ENCODE peak calls at places on chromosome 16, in seven cellular contexts. L, P, T, C, B, O and F are unnamed samples.

GRCh38 chr16:74841469-74841868 is 66.8 kb upstream of the FA2H start:
- DNase-seq in C (no peak), P (no peak), L (no peak), B (no peak), O (no peak), T (no peak), F (peak)

GRCh38 chr16:65936096-65936495 is 430.4 kb upstream of the CDH5 start:
- DNase-seq in T (no peak), C (no peak), P (no peak), B (no peak), L (no peak), O (no peak), F (no peak)

GRCh38 chr16:66605177-66605999 is 884 bp downstream of the CMTM3 start:
- DNase-seq in L (peak), P (peak), T (no peak), B (peak), C (peak), O (no peak), F (peak)

GRCh38 chr16:51261919-51262318 is 110.8 kb upstream of the SALL1 start:
- DNase-seq in L (no peak), C (no peak), O (no peak), T (no peak), P (no peak), B (no peak), F (no peak)

GRCh38 chr16:83933885-83934683 is 19.0 kb upstream of the OSGIN1 start:
- DNase-seq in P (no peak), L (no peak), C (no peak), T (no peak), O (no peak), B (no peak), F (no peak)

GRCh38 chr16:50708373-50709060 is 15.1 kb downstream of the NOD2 start:
- DNase-seq in L (no peak), P (no peak), C (no peak), B (no peak), T (no peak), O (no peak), F (no peak)

GRCh38 chr16:2982402-2982801 is 2.2 kb upstream of the PKMYT1 start:
- DNase-seq in T (no peak), B (no peak), P (no peak), O (no peak), C (no peak), L (no peak), F (no peak)

GRCh38 chr16:65120811-65121721 is 797 bp downstream of the CDH11 start:
- DNase-seq in C (no peak), T (no peak), B (peak), L (no peak), O (no peak), P (peak), F (no peak)

GRCh38 chr16:11833951-11834695 is 17.2 kb downstream of the RSL1D1 start:
- DNase-seq in B (no peak), T (no peak), O (no peak), C (no peak), L (no peak), P (no peak), F (no peak)

GRCh38 chr16:68436581-68436980 is 11.7 kb downstream of the SMPD3 start:
- DNase-seq in L (no peak), O (no peak), T (no peak), C (no peak), P (no peak), B (no peak), F (no peak)

GRCh38 chr16:72371307-72372081 is 199.5 kb upstream of the PMFBP1 start:
- DNase-seq in T (no peak), O (no peak), P (no peak), B (no peak), C (no peak), L (no peak), F (no peak)

GRCh38 chr16:67265834-67266233 is 13.5 kb upstream of the PLEKHG4 start:
- DNase-seq in B (no peak), T (no peak), C (no peak), O (no peak), P (peak), L (no peak), F (no peak)

GRCh38 chr16:67562918-67563707 is 787 bp downstream of the CTCF start:
- DNase-seq in C (peak), L (no peak), O (no peak), T (no peak), B (peak), P (peak), F (peak)

GRCh38 chr16:15973460-15973859 is 24.0 kb downstream of the ABCC1 start:
- DNase-seq in L (no peak), B (no peak), P (no peak), C (no peak), T (no peak), O (no peak), F (no peak)

GRCh38 chr16:49855822-49856740 is at the start of gene ZNF423:
- DNase-seq in C (peak), O (no peak), L (no peak), B (peak), P (no peak), T (no peak), F (no peak)

GRCh38 chr16:30185141-30185682 is 1.8 kb downstream of the CORO1A start:
- DNase-seq in T (no peak), B (peak), L (no peak), P (peak), C (peak), O (no peak), F (no peak)

GRCh38 chr16:31354394-31355291 is at the start of gene ITGAX:
- DNase-seq in O (peak), L (peak), B (no peak), P (no peak), T (no peak), C (peak), F (no peak)

GRCh38 chr16:19907161-19907992 is 22.7 kb upstream of the GPRC5B start:
- DNase-seq in O (peak), C (peak), P (peak), B (peak), L (peak), T (peak), F (no peak)

GRCh38 chr16:11100239-11100750 is 155.7 kb downstream of the SOCS1 start:
- DNase-seq in T (peak), C (peak), P (peak), O (peak), L (no peak), B (peak), F (no peak)

GRCh38 chr16:80167657-80168056 is 373.1 kb upstream of the DYNLRB2 start:
- DNase-seq in C (no peak), O (no peak), P (no peak), T (no peak), L (no peak), B (no peak), F (no peak)

GRCh38 chr16:47037396-47037745 is 63.9 kb upstream of the DNAJA2 start:
- DNase-seq in B (no peak), C (peak), O (no peak), L (peak), T (no peak), P (peak), F (peak)

GRCh38 chr16:50442221-50442620 is 73.4 kb upstream of the BRD7 start:
- DNase-seq in T (no peak), O (no peak), P (no peak), B (no peak), L (no peak), C (no peak), F (no peak)

GRCh38 chr16:30569746-30570325 is 1.7 kb downstream of the ZNF688 start:
- DNase-seq in P (no peak), B (peak), L (no peak), O (no peak), C (no peak), T (no peak), F (no peak)

GRCh38 chr16:3054965-3055733 is 8.8 kb downstream of the MMP25 start:
- DNase-seq in O (no peak), C (no peak), B (no peak), P (no peak), T (no peak), L (no peak), F (no peak)

GRCh38 chr16:74923766-74924460 is 61.0 kb downstream of the WDR59 start:
- DNase-seq in T (no peak), P (no peak), B (no peak), L (no peak), O (no peak), C (no peak), F (peak)

GRCh38 chr16:13906426-13907089 is 13.4 kb upstream of the ERCC4 start:
- DNase-seq in C (no peak), O (no peak), T (no peak), B (no peak), L (no peak), P (no peak), F (no peak)

GRCh38 chr16:4409081-4409932 is 7.1 kb downstream of the CORO7 start:
- DNase-seq in C (no peak), L (peak), P (no peak), O (no peak), T (no peak), B (peak), F (no peak)

GRCh38 chr16:54331241-54332002 is 44.8 kb upstream of the IRX3 start:
- DNase-seq in L (no peak), T (no peak), C (no peak), B (no peak), P (peak), O (no peak), F (no peak)

GRCh38 chr16:84362410-84362809 is 5.9 kb upstream of the ATP2C2 start:
- DNase-seq in P (no peak), T (no peak), C (peak), L (no peak), B (no peak), O (no peak), F (no peak)

GRCh38 chr16:22001591-22001990 is 675 bp upstream of the PDZD9 start:
- DNase-seq in O (no peak), B (no peak), P (no peak), C (no peak), T (no peak), L (no peak), F (no peak)

GRCh38 chr16:87339086-87339723 is 22.0 kb upstream of the C16orf95 start:
- DNase-seq in B (no peak), O (no peak), T (no peak), C (no peak), P (no peak), L (no peak), F (no peak)
- H3K27ac ChIP-seq in B (no peak), O (no peak), T (no peak), C (no peak), P (no peak), L (no peak), F (no peak)

GRCh38 chr16:27452569-27453475 is 50.8 kb downstream of the IL21R start:
- DNase-seq in B (no peak), C (no peak), P (no peak), O (peak), L (no peak), T (no peak), F (no peak)

GRCh38 chr16:27453476-27453825 is 51.5 kb downstream of the IL21R start:
- DNase-seq in B (no peak), T (no peak), P (no peak), C (no peak), O (no peak), L (no peak), F (no peak)

GRCh38 chr16:27458987-27459688 is 57.2 kb downstream of the IL21R start:
- DNase-seq in C (no peak), L (no peak), P (no peak), B (no peak), T (no peak), O (no peak), F (no peak)

GRCh38 chr16:27458196-27458728 is 56.3 kb downstream of the IL21R start:
- DNase-seq in T (no peak), P (no peak), L (no peak), C (no peak), O (no peak), B (no peak), F (no peak)

DNA sequence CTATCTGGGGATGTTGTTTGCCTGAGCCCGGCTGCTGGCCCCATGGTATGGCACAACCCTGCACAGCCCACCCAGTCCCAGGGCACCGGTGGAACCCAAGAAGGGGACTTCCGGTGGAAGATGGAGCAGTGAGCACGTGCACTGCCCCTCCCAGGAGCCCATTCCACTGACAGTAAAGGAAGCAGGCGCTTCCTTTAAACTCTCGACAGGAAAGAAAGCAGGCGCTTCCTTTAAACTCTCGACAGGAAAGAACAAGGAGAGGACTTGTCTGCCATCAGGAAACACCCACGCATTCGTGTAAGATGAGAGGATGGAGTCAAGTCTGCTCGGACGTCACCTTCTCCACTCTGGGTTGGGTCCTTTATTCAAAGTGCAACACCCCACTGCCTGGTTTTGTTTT is 53.7 kb downstream of the IL21R start:
- DNase-seq in T (no peak), L (no peak), B (no peak), O (no peak), P (no peak), C (no peak), F (no peak)
- TF ChIP-seq EP300 in T (no peak), L (no peak), B (no peak), O (no peak), P (no peak), C (no peak), F (no peak)

GRCh38 chr16:89581045-89581695 is 5.6 kb downstream of the CPNE7 start:
- DNase-seq in L (peak), B (no peak), P (no peak), T (no peak), O (no peak), C (no peak), F (no peak)
- H3K27ac ChIP-seq in L (peak), B (no peak), P (no peak), T (no peak), O (no peak), C (no peak), F (no peak)

GRCh38 chr16:17830651-17831050 is 359.9 kb upstream of the XYLT1 start:
- DNase-seq in T (no peak), L (no peak), O (no peak), B (no peak), P (no peak), C (no peak), F (no peak)
- TF ChIP-seq EP300 in T (no peak), L (no peak), O (no peak), B (no peak), P (no peak), C (no peak), F (no peak)

GRCh38 chr16:70753694-70754325 is 47.1 kb downstream of the VAC14 start:
- DNase-seq in C (no peak), L (no peak), B (no peak), T (no peak), O (no peak), P (no peak), F (no peak)
- H3K27ac ChIP-seq in C (no peak), L (no peak), B (no peak), T (peak), O (no peak), P (no peak), F (peak)

GRCh38 chr16:82329070-82329469 is 159.0 kb upstream of the MPHOSPH6 start:
- DNase-seq in L (no peak), C (no peak), T (no peak), O (no peak), P (no peak), B (no peak), F (no peak)

GRCh38 chr16:82331397-82331796 is 161.4 kb upstream of the MPHOSPH6 start:
- DNase-seq in C (no peak), T (no peak), P (no peak), B (no peak), L (no peak), O (no peak), F (no peak)

GRCh38 chr16:82331974-82332750 is 162.1 kb upstream of the MPHOSPH6 start:
- DNase-seq in L (no peak), O (no peak), P (no peak), C (no peak), T (no peak), B (no peak), F (no peak)

GRCh38 chr16:82329504-82330192 is 159.6 kb upstream of the MPHOSPH6 start:
- DNase-seq in T (no peak), B (no peak), L (no peak), P (no peak), O (no peak), C (no peak), F (no peak)
- TF ChIP-seq EP300 in T (no peak), B (no peak), L (no peak), P (no peak), O (no peak), C (no peak), F (no peak)

GRCh38 chr16:57045694-57046381 is 46.5 kb upstream of the CPNE2 start:
- DNase-seq in L (peak), B (peak), P (peak), T (peak), O (peak), C (peak), F (peak)
- H3K27ac ChIP-seq in L (no peak), B (no peak), P (no peak), T (no peak), O (peak), C (no peak), F (no peak)

GRCh38 chr16:57603110-57604024 is 25.1 kb upstream of the ADGRG1 start:
- DNase-seq in P (peak), C (no peak), L (no peak), T (no peak), O (no peak), B (no peak), F (peak)
- TF ChIP-seq EP300 in P (no peak), C (no peak), L (no peak), T (no peak), O (no peak), B (no peak), F (no peak)

DNA sequence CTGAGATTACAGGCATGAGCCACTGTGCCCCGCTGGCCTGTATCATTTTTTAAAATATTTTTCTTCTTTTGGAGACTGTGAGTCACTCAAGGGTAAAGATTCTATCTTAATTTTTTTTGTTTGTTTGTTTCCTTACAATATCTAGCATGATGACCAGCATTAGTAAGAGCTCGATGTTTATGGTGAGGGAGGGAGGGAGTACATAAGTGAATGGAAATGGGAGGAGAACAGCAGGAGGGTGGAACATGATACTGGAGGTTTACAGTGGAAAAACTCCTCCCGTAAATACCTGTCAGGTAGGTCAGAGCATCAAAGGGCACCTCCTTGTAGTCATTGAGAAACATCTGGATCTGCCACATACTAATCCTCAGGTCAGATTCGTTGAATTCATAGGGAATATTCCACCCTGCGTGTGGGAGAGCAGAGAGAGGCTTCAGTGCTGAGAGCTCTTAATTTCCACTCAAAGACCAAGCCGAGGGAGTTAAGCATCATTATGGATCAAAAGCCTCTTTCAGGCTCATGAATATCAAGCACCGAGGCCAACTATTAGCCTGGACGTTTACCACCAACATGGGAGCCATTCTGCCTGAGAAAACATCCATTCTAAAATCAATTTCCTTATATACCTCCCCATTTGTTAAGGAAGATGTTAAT is 51.7 kb downstream of the LYRM1 start:
- DNase-seq in L (no peak), T (no peak), C (no peak), P (no peak), O (no peak), B (no peak), F (no peak)
- H3K27ac ChIP-seq in L (no peak), T (no peak), C (no peak), P (no peak), O (no peak), B (no peak), F (no peak)